ENCODE peak calls at places on chromosomes 13 and 19, in five cellular contexts. One of them, this sample, is unnamed.
A peak's percentile ranks its signal among the peaks of the same experiment; 100 is the strongest.

GRCh38 chr13:62875118-62875640 is 1459.5 kb upstream of the PCDH20 start:
- DNase-seq in uterus: no peak
- DNase-seq in A549: no peak
- DNase-seq in epithelial cell of proximal tubule: no peak
- DNase-seq in aorta: no peak
- DNase-seq in this sample: no peak

GRCh38 chr13:51246411-51247298 is 24.5 kb downstream of the FAM124A start:
- DNase-seq in A549: no peak
- DNase-seq in uterus: no peak
- DNase-seq in aorta: peak; percentile 72
- DNase-seq in epithelial cell of proximal tubule: no peak
- DNase-seq in this sample: no peak

GRCh38 chr13:69324109-69324886 is 783.3 kb upstream of the ATXN8OS start:
- DNase-seq in epithelial cell of proximal tubule: peak; percentile 12
- DNase-seq in A549: peak; percentile 43
- DNase-seq in uterus: no peak
- DNase-seq in aorta: no peak
- DNase-seq in this sample: peak; percentile 15

GRCh38 chr13:111903143-111903542 is 163.8 kb upstream of the SOX1 start:
- DNase-seq in A549: peak; percentile 6
- DNase-seq in uterus: no peak
- DNase-seq in epithelial cell of proximal tubule: no peak
- DNase-seq in aorta: no peak
- DNase-seq in this sample: no peak

GRCh38 chr13:103876571-103876970 is 810.4 kb upstream of the SLC10A2 start:
- DNase-seq in A549: no peak
- DNase-seq in uterus: no peak
- DNase-seq in aorta: no peak
- DNase-seq in epithelial cell of proximal tubule: no peak
- DNase-seq in this sample: no peak

GRCh38 chr13:91302070-91302469 is 45.4 kb upstream of the MIR17HG start:
- DNase-seq in A549: no peak
- DNase-seq in uterus: no peak
- DNase-seq in epithelial cell of proximal tubule: no peak
- DNase-seq in aorta: no peak
- DNase-seq in this sample: no peak

GRCh38 chr13:25440081-25440480 is 68.3 kb downstream of the ATP8A2 start:
- DNase-seq in aorta: no peak
- DNase-seq in uterus: no peak
- DNase-seq in epithelial cell of proximal tubule: no peak
- DNase-seq in A549: no peak
- DNase-seq in this sample: no peak

GRCh38 chr13:30856004-30856790 is 49.9 kb upstream of the MEDAG start:
- DNase-seq in A549: no peak
- DNase-seq in aorta: no peak
- DNase-seq in epithelial cell of proximal tubule: no peak
- DNase-seq in uterus: no peak
- DNase-seq in this sample: no peak

GRCh38 chr19:4971816-4972495 is 3.0 kb downstream of the KDM4B start:
- DNase-seq in A549: no peak
- DNase-seq in uterus: no peak
- DNase-seq in epithelial cell of proximal tubule: no peak
- DNase-seq in aorta: peak; percentile 66
- DNase-seq in this sample: no peak
- H3K4me3 ChIP-seq in A549: no peak overlapping the region
- H3K4me3 ChIP-seq in uterus: no peak overlapping the region
- H3K4me3 ChIP-seq in epithelial cell of proximal tubule: peak overlapping the region; percentile 91
- H3K4me3 ChIP-seq in aorta: no peak overlapping the region
- H3K4me3 ChIP-seq in this sample: no peak overlapping the region

GRCh38 chr19:20243629-20244028 is 76.6 kb downstream of the ZNF486 start:
- DNase-seq in uterus: no peak
- DNase-seq in aorta: no peak
- DNase-seq in epithelial cell of proximal tubule: no peak
- DNase-seq in A549: no peak
- DNase-seq in this sample: no peak
- H3K4me3 ChIP-seq in uterus: no peak overlapping the region
- H3K4me3 ChIP-seq in aorta: no peak overlapping the region
- H3K4me3 ChIP-seq in epithelial cell of proximal tubule: no peak overlapping the region
- H3K4me3 ChIP-seq in A549: no peak overlapping the region
- H3K4me3 ChIP-seq in this sample: no peak overlapping the region

GRCh38 chr19:3075605-3076431 is 13.5 kb upstream of the TLE5 start:
- DNase-seq in A549: no peak
- DNase-seq in epithelial cell of proximal tubule: no peak
- DNase-seq in aorta: peak; percentile 92
- DNase-seq in uterus: peak; percentile 65
- DNase-seq in this sample: no peak
- H3K4me3 ChIP-seq in A549: peak overlapping the region; percentile 17
- H3K4me3 ChIP-seq in epithelial cell of proximal tubule: peak overlapping the region; percentile 26
- H3K4me3 ChIP-seq in aorta: no peak overlapping the region
- H3K4me3 ChIP-seq in uterus: no peak overlapping the region
- H3K4me3 ChIP-seq in this sample: no peak overlapping the region

DNA sequence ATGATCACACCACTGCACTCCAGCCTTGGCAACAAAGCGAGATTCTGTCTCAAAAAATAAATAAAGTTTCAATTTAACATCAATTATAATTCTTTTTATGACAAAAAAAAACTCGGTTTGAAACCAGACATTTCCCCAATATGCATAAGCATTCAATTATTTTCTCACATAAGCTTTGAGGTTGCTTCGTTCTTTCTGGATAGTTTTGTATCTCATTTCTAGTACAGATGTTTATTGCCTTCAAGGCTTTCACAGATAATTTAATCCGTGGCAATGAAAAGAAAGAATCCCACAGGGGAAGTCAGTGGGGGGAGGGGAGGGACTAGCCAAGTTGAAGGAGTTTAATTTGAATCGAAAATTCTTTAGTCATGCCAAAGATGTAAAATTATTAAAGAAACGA is 29.6 kb upstream of the TSC22D1 start:
- DNase-seq in aorta: no peak
- DNase-seq in A549: no peak
- DNase-seq in epithelial cell of proximal tubule: no peak
- DNase-seq in uterus: no peak
- DNase-seq in this sample: no peak
- H3K4me3 ChIP-seq in aorta: no peak overlapping the region
- H3K4me3 ChIP-seq in A549: no peak overlapping the region
- H3K4me3 ChIP-seq in epithelial cell of proximal tubule: no peak overlapping the region
- H3K4me3 ChIP-seq in uterus: no peak overlapping the region
- H3K4me3 ChIP-seq in this sample: no peak overlapping the region

DNA sequence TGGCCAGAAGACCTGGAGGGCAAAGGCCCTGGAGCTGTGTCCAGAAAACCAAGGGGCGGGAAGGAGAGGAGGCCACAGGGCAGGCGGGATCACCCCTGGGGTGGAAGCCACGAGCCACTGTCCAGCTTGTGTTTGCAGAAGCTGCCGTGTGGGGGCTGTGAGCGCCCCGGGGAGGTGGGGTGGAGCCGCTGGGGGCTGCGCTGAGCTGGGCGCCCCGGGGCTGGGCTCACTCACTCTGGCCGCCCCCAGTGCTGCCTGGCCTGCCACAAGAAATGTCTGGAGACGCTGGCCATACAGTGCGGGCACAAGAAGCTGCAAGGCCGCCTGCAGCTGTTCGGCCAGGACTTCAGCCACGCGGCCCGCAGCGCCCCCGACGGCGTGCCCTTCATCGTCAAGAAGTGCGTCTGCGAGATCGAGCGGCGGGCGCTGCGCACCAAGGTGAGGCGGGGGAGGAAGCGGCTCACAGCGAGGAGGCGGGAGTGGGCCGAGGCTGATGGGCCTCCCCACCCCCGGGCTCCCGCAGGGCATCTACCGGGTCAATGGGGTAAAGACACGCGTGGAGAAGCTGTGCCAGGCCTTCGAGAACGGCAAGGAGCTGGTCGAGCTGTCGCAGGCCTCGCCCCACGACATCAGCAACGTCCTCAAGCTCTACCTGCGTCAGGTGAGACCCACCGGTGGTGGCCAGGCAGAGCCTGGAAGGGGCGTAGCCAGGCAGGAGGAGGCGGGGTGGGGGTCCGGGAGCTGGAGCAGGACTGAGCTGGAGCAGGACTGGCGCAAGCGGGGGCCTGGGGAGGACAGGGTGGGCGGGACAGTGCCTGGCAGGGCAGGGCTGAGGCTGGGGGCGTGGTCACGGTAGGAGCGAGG is 13.6 kb downstream of the POLR2E start:
- DNase-seq in A549: no peak
- DNase-seq in uterus: no peak
- DNase-seq in epithelial cell of proximal tubule: no peak
- DNase-seq in aorta: peak; percentile 79
- DNase-seq in this sample: no peak
- H3K4me3 ChIP-seq in A549: no peak overlapping the region
- H3K4me3 ChIP-seq in uterus: no peak overlapping the region
- H3K4me3 ChIP-seq in epithelial cell of proximal tubule: peak overlapping the region; percentile 24
- H3K4me3 ChIP-seq in aorta: no peak overlapping the region
- H3K4me3 ChIP-seq in this sample: no peak overlapping the region

GRCh38 chr13:19961924-19962323 is 3.4 kb downstream of the ZMYM2 start:
- DNase-seq in aorta: no peak
- DNase-seq in epithelial cell of proximal tubule: no peak
- DNase-seq in A549: no peak
- DNase-seq in uterus: no peak
- DNase-seq in this sample: no peak
- H3K4me3 ChIP-seq in aorta: no peak overlapping the region
- H3K4me3 ChIP-seq in epithelial cell of proximal tubule: peak overlapping the region; percentile 80
- H3K4me3 ChIP-seq in A549: no peak overlapping the region
- H3K4me3 ChIP-seq in uterus: no peak overlapping the region
- H3K4me3 ChIP-seq in this sample: peak overlapping the region; percentile 11

GRCh38 chr13:73059460-73060250 is 850 bp downstream of the KLF5 start:
- DNase-seq in A549: no peak
- DNase-seq in aorta: peak; percentile 87
- DNase-seq in uterus: peak; percentile 31
- DNase-seq in epithelial cell of proximal tubule: no peak
- DNase-seq in this sample: no peak

GRCh38 chr13:73056054-73056962 is 2.5 kb upstream of the KLF5 start:
- DNase-seq in epithelial cell of proximal tubule: peak; percentile 96
- DNase-seq in uterus: no peak
- DNase-seq in aorta: no peak
- DNase-seq in A549: peak; percentile 76
- DNase-seq in this sample: peak; percentile 98

GRCh38 chr13:73057284-73058025 is 1.4 kb upstream of the KLF5 start:
- DNase-seq in A549: no peak
- DNase-seq in uterus: no peak
- DNase-seq in aorta: no peak
- DNase-seq in epithelial cell of proximal tubule: no peak
- DNase-seq in this sample: no peak

GRCh38 chr13:73058741-73059459 is at the start of gene KLF5:
- DNase-seq in epithelial cell of proximal tubule: no peak
- DNase-seq in A549: peak; percentile 97
- DNase-seq in aorta: peak; percentile 98
- DNase-seq in uterus: peak; percentile 96
- DNase-seq in this sample: peak; percentile 81

GRCh38 chr13:73058432-73058740 is 419 bp upstream of the KLF5 start:
- DNase-seq in uterus: no peak
- DNase-seq in A549: no peak
- DNase-seq in epithelial cell of proximal tubule: peak; percentile 69
- DNase-seq in aorta: no peak
- DNase-seq in this sample: no peak
- H3K4me3 ChIP-seq in uterus: peak overlapping the region; percentile 51
- H3K4me3 ChIP-seq in A549: peak overlapping the region; percentile 45
- H3K4me3 ChIP-seq in epithelial cell of proximal tubule: peak overlapping the region; percentile 82
- H3K4me3 ChIP-seq in aorta: peak overlapping the region; percentile 49
- H3K4me3 ChIP-seq in this sample: peak overlapping the region; percentile 68

DNA sequence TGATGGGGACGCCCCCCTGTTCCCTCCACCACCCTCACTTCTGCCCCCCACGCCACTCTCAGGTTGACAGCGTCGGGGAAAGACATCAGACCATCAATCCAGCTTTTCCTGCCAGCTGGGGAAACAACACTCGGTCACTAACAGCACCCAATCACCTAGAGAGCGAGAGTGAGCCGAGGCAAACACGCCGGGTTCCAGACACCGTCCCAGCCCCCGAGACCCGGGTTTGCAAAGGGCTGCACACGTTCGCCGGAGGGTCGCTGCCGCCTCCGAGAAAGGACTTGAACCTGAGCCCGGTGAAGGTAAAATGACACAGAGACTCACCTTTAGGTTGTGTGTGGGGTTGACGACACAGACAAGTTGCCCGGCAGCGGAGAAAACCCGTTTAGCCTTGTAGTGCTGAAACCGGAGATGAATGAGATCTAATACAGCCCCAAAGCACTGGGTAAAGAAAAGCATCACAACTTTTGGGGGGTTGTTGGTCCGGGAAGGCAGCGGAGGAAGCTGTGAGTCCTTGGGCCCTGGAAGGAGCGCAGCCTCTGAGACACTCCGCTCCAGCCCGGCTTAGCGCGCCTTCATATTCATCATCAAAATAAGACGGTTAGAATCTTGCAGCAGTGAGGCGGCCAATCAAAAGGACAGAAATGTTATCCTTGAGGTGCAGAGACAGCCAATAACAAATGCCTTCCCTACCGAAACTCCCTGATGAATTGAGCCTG is at the start of gene SIAH3:
- DNase-seq in A549: peak; percentile 2
- DNase-seq in uterus: no peak
- DNase-seq in epithelial cell of proximal tubule: no peak
- DNase-seq in aorta: no peak
- DNase-seq in this sample: no peak
- H3K4me3 ChIP-seq in A549: peak within 1 kb of the TSS; percentile 34
- H3K4me3 ChIP-seq in uterus: peak within 1 kb of the TSS; percentile 10
- H3K4me3 ChIP-seq in epithelial cell of proximal tubule: peak within 1 kb of the TSS; percentile 50
- H3K4me3 ChIP-seq in aorta: no peak within 1 kb of the TSS
- H3K4me3 ChIP-seq in this sample: peak within 1 kb of the TSS; percentile 70

GRCh38 chr13:114237415-114238112 is 2.9 kb downstream of the CDC16 start:
- DNase-seq in A549: no peak
- DNase-seq in epithelial cell of proximal tubule: no peak
- DNase-seq in aorta: no peak
- DNase-seq in uterus: no peak
- DNase-seq in this sample: no peak

GRCh38 chr13:114234645-114235421 is at the start of gene CDC16:
- DNase-seq in A549: peak; percentile 94
- DNase-seq in epithelial cell of proximal tubule: peak; percentile 31
- DNase-seq in aorta: peak; percentile 96
- DNase-seq in uterus: peak; percentile 89
- DNase-seq in this sample: peak; percentile 63

GRCh38 chr13:114235697-114236096 is 1.0 kb downstream of the CDC16 start:
- DNase-seq in aorta: no peak
- DNase-seq in uterus: no peak
- DNase-seq in A549: no peak
- DNase-seq in epithelial cell of proximal tubule: no peak
- DNase-seq in this sample: no peak

GRCh38 chr13:114234266-114234644 is 442 bp upstream of the CDC16 start:
- DNase-seq in A549: no peak
- DNase-seq in epithelial cell of proximal tubule: no peak
- DNase-seq in uterus: no peak
- DNase-seq in aorta: no peak
- DNase-seq in this sample: no peak

GRCh38 chr13:114236224-114236623 is 1.5 kb downstream of the CDC16 start:
- DNase-seq in A549: no peak
- DNase-seq in epithelial cell of proximal tubule: no peak
- DNase-seq in aorta: no peak
- DNase-seq in uterus: no peak
- DNase-seq in this sample: no peak
- H3K4me3 ChIP-seq in A549: peak overlapping the region; percentile 83
- H3K4me3 ChIP-seq in epithelial cell of proximal tubule: peak overlapping the region; percentile 86
- H3K4me3 ChIP-seq in aorta: no peak overlapping the region
- H3K4me3 ChIP-seq in uterus: peak overlapping the region; percentile 73
- H3K4me3 ChIP-seq in this sample: peak overlapping the region; percentile 52

This sample was measured in retinal pigment epithelial cell.